ENCODE peak calls at places on chromosomes 13 and 19, in seven cellular contexts. F, G, R, T, H, Y and L are unnamed samples.

GRCh38 chr13:94657167-94657566 is 55.2 kb downstream of the SOX21 start:
- DNase-seq in F (no peak), G (no peak), R (peak), T (no peak), H (no peak), Y (no peak), L (no peak)

GRCh38 chr19:51323481-51323891 is 12.0 kb downstream of the IGLON5 start:
- DNase-seq in F (no peak), G (no peak), R (no peak), T (no peak), H (no peak), Y (no peak), L (no peak)

GRCh38 chr19:12648088-12648487 is 18.5 kb downstream of the MAN2B1 start:
- DNase-seq in F (no peak), G (peak), R (no peak), T (no peak), H (no peak), Y (no peak), L (no peak)

GRCh38 chr13:65808061-65808460 is 1422.1 kb downstream of the PCDH9 start:
- DNase-seq in F (no peak), G (no peak), R (peak), T (no peak), H (no peak), Y (no peak), L (no peak)

GRCh38 chr13:45441633-45442032 is 23.1 kb upstream of the COG3 start:
- DNase-seq in F (no peak), G (no peak), R (peak), T (no peak), H (no peak), Y (no peak), L (no peak)

GRCh38 chr13:100039740-100040139 is 49.2 kb upstream of the PCCA start:
- DNase-seq in F (no peak), G (no peak), R (no peak), T (no peak), H (no peak), Y (no peak), L (no peak)

GRCh38 chr13:102484329-102484728 is 82.5 kb upstream of the FGF14 start:
- DNase-seq in F (no peak), G (no peak), R (peak), T (no peak), H (no peak), Y (no peak), L (no peak)

GRCh38 chr19:13079542-13079986 is 23.1 kb downstream of the LYL1 start:
- DNase-seq in F (no peak), G (peak), R (peak), T (peak), H (peak), Y (no peak), L (no peak)

GRCh38 chr19:18053571-18054219 is 33.0 kb downstream of the IL12RB1 start:
- DNase-seq in F (no peak), G (no peak), R (peak), T (no peak), H (no peak), Y (no peak), L (no peak)

GRCh38 chr19:17553256-17553655 is 2.2 kb upstream of the COLGALT1 start:
- DNase-seq in F (peak), G (peak), R (peak), T (peak), H (peak), Y (peak), L (no peak)

GRCh38 chr13:106617561-106617960 is 49.6 kb upstream of the ARGLU1 start:
- DNase-seq in F (no peak), G (no peak), R (no peak), T (no peak), H (no peak), Y (no peak), L (no peak)

GRCh38 chr19:18915639-18916038 is 3.5 kb downstream of the COPE start:
- DNase-seq in F (no peak), G (peak), R (peak), T (peak), H (peak), Y (no peak), L (no peak)

GRCh38 chr13:67652887-67653286 is 422.8 kb upstream of the PCDH9 start:
- DNase-seq in F (no peak), G (no peak), R (no peak), T (no peak), H (no peak), Y (no peak), L (no peak)

GRCh38 chr13:113584870-113585671 is 518 bp downstream of the TFDP1 start:
- DNase-seq in F (peak), G (peak), R (peak), T (peak), H (no peak), Y (no peak), L (peak)

GRCh38 chr13:22883961-22884360 is 296.8 kb upstream of the SGCG start:
- DNase-seq in F (no peak), G (no peak), R (no peak), T (no peak), H (no peak), Y (no peak), L (no peak)

DNA sequence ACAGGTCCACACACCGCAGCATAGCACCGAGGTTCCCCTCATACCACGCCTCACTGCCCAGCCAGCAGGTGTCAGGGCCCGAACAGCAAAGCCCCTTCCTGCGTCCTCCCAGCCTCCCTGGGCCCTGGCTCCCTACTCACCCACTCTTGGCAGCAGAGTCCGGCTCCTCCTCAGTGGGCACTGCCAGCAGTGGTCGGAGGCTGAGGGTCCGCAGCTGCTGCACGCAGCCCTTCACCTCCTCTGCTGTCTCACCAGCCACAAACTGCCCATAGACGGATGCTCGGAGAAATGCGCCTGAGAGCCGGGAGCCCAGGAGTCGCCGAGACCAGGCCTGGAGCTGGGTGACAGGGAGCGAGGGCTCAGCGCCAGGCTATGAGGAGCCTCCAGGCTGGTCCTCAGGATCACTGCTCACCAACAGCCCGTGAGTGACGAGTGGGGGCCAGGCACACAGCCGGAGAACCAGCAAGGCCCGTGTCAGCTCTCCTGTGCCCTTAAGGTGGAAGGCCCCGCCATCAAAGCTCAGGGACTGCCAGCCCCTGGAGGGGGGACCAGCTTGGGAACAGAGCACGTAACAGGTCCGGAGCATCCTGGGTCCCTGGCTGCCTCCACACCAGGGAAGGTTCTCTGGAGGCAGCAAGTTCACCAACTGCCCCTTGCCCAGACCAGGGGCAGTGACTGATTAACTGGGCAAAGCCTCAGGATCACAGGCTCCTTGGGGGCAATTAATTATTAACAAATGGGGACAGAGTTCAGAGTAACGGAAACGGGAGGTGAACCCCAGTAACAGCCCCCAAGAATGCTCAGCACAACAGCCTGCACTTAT is at the start of gene PRODH2:
- DNase-seq in F (no peak), G (no peak), R (no peak), T (no peak), H (no peak), Y (no peak), L (no peak)
- H3K27ac ChIP-seq in F (no peak), G (no peak), R (no peak), T (no peak), H (no peak), Y (no peak), L (no peak)

GRCh38 chr19:41543582-41543981 is 32.4 kb upstream of the CEACAM21 start:
- DNase-seq in F (no peak), G (no peak), R (no peak), T (no peak), H (no peak), Y (no peak), L (no peak)
- H3K27ac ChIP-seq in F (no peak), G (no peak), R (no peak), T (no peak), H (no peak), Y (no peak), L (no peak)

GRCh38 chr13:58461217-58461616 is 829.7 kb downstream of the PCDH17 start:
- DNase-seq in F (no peak), G (no peak), R (no peak), T (no peak), H (no peak), Y (no peak), L (no peak)
- H3K27ac ChIP-seq in F (no peak), G (no peak), R (no peak), T (no peak), H (no peak), Y (no peak), L (no peak)

DNA sequence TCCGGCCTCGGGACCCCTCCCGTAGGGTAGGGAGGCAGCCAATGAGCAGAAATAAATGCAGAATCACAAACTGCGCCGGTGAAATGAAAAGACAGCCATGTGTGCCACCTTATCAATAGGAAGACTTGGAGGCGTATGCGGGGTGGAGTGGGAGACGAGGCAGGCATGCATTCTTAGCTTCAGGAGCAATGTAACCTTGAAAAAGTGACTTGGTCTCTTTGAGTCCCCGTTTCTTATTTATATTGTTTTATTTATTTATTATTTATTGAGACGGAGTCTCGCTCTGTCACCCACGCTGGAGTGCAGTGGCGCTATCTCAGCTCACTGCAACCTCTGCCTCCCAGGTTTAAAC is 16.0 kb downstream of the SSC5D start:
- DNase-seq in F (no peak), G (no peak), R (no peak), T (no peak), H (no peak), Y (no peak), L (no peak)
- H3K27ac ChIP-seq in F (no peak), G (no peak), R (no peak), T (no peak), H (no peak), Y (no peak), L (peak)

DNA sequence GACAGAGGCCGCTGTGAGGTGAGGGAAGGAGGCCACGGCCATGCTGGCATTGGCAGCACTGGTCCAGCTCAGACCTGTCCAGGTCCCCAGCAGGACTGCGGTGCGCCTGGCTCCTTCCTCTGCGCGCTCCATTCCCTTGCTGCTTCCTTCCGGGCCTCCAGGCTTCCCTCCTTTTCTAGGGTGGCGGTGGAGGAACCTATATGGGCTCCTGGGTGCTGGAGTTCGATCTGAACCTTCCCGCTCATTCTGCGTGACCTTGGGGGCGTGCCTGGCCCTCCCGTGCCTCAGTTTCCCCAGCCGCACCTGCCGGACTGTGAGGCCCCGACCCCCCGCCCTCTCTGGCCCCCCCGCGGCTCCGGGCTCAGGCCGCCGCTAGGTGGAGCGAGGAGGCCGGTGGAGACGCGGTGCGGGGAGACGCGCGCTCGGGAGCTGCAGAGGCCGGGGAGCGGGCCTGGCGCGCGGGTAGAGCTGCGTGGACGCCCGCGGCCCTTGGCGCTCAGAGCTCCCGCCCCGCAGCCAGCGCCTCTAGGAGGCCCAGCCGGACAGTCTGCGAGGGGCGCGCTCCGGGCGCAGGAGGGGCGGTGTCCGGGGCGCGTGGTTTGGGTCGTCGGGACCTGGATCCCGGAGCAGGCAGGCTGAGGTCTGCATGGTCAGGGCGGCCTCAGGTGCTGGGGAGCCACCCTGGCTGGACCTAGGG is 29.9 kb downstream of the EFNA2 start:
- DNase-seq in F (peak), G (peak), R (peak), T (peak), H (no peak), Y (no peak), L (no peak)
- H3K27ac ChIP-seq in F (no peak), G (no peak), R (no peak), T (no peak), H (no peak), Y (no peak), L (no peak)

DNA sequence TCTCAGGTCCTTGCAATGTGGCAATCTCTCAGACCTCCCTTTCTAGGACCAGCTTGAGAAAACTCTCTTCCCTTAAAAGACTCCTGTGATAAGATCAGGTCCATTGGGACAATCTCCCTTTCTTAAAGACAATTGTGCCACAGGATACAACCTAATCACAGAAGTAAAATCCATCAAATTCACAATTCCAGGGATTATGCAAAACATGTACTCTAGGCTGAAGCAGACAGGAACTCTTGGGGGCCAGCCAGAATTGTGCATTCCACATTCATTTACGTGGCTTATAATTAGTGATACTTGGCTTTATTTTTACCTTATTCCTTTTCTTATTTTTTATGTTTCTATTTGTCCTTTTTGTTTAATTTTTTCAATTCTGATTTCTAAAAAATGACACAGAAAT is 257.9 kb downstream of the KLF12 start:
- DNase-seq in F (no peak), G (no peak), R (peak), T (no peak), H (no peak), Y (no peak), L (no peak)
- H3K27ac ChIP-seq in F (no peak), G (no peak), R (no peak), T (no peak), H (no peak), Y (no peak), L (no peak)

GRCh38 chr19:2446390-2446789 is 10.4 kb downstream of the LMNB2 start:
- DNase-seq in F (no peak), G (no peak), R (no peak), T (no peak), H (peak), Y (no peak), L (no peak)
- H3K27ac ChIP-seq in F (no peak), G (no peak), R (no peak), T (no peak), H (peak), Y (no peak), L (no peak)

DNA sequence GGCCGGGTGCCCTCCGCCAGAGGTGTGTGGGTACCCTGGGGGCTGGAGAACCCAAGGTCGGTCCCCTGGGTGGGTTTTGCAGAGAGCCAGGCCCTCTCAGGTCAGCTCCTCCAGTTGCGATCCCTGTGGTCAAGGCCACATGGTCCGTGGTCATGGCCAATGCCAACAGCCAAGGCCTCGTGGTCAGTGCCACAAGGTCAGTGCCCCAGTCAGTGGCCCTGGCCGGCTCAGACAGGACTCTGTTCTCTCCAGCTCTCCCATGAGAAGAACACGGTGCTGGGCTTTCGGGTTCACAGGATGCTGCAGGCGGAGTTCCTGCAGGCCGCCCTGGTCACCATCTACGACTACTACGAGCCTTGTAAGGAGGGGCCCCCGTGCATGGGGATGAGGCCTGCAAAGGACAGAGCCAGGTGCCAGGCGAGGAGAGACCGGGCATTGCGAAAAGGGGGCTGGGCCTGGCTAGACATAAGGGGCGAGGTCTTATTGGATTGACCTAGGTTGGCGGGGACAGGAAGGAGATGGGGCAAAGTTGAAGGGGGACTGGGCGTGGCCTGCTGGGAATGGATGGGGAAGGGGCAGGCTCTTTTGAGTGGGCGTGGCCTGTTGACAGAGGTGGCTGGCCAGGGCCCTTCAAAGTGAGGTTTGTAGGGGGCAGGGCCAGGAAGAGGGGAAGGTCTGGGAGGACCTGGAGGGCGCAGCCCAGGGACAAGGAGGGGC is 15.2 kb upstream of the SHFL start:
- DNase-seq in F (no peak), G (no peak), R (no peak), T (no peak), H (no peak), Y (no peak), L (no peak)
- H3K27ac ChIP-seq in F (no peak), G (no peak), R (no peak), T (no peak), H (no peak), Y (no peak), L (no peak)

GRCh38 chr19:46980756-46981155 is 38.9 kb upstream of the NPAS1 start:
- DNase-seq in F (no peak), G (no peak), R (no peak), T (no peak), H (no peak), Y (no peak), L (no peak)

GRCh38 chr19:46977548-46977947 is 42.1 kb upstream of the NPAS1 start:
- DNase-seq in F (no peak), G (no peak), R (no peak), T (no peak), H (no peak), Y (no peak), L (no peak)

GRCh38 chr19:46979770-46980105 is 39.9 kb upstream of the NPAS1 start:
- DNase-seq in F (no peak), G (no peak), R (no peak), T (no peak), H (no peak), Y (no peak), L (no peak)

GRCh38 chr19:46978470-46978869 is 41.2 kb upstream of the NPAS1 start:
- DNase-seq in F (no peak), G (no peak), R (no peak), T (no peak), H (no peak), Y (no peak), L (no peak)

GRCh38 chr19:46979103-46979769 is 40.4 kb upstream of the NPAS1 start:
- DNase-seq in F (peak), G (no peak), R (no peak), T (no peak), H (peak), Y (no peak), L (no peak)
- H3K27ac ChIP-seq in F (no peak), G (no peak), R (no peak), T (no peak), H (peak), Y (no peak), L (no peak)

DNA sequence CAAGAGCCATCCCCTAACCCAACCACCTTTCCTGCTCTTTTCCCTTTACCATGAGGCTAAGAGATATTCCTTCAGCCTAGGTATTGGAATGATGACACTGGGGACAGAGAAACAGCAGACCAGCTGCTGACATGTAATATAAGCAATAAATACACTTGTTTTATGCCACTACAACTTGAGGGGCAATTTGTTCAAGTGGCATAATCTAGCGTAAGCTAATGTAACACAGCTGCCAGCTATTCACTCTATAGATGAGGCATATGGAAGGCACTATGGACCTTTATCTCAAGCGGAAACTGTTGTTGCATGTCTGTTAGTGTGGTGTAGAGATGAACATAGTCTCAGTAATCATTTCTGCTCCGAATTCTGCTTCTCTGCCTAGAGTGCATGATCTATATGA is 111.1 kb downstream of the STARD13 start:
- DNase-seq in F (no peak), G (no peak), R (no peak), T (no peak), H (no peak), Y (no peak), L (no peak)
- H3K27ac ChIP-seq in F (no peak), G (no peak), R (no peak), T (no peak), H (no peak), Y (no peak), L (peak)